ENCODE peak calls at places on chromosomes 16 and 17, in seven cellular contexts. One of them, this sample, is unnamed. For H3K9me3, the result is how much of the 10 kb centered on the place peaks cover.

GRCh38 chr16:71963125-71963875 is 36.9 kb downstream of the PKD1L3 start:
- DNase-seq in heart right ventricle: no peak
- DNase-seq in effector memory CD4-positive, alpha-beta T cell: no peak
- DNase-seq in IMR-90: no peak
- DNase-seq in SJSA1: no peak
- DNase-seq in colonic mucosa: no peak
- DNase-seq in upper lobe of left lung: no peak
- DNase-seq in this sample: no peak

GRCh38 chr17:39014044-39014794 is 47.0 kb upstream of the FBXO47 start:
- DNase-seq in upper lobe of left lung: no peak
- DNase-seq in colonic mucosa: no peak
- DNase-seq in IMR-90: peak
- DNase-seq in heart right ventricle: no peak
- DNase-seq in effector memory CD4-positive, alpha-beta T cell: no peak
- DNase-seq in SJSA1: no peak
- DNase-seq in this sample: no peak

GRCh38 chr17:46270032-46270431 is 24.9 kb upstream of the LRRC37A start:
- DNase-seq in IMR-90: no peak
- DNase-seq in SJSA1: no peak
- DNase-seq in effector memory CD4-positive, alpha-beta T cell: no peak
- DNase-seq in colonic mucosa: no peak
- DNase-seq in heart right ventricle: no peak
- DNase-seq in upper lobe of left lung: no peak
- DNase-seq in this sample: no peak

GRCh38 chr17:39194089-39194984 is 3.1 kb downstream of the CACNB1 start:
- DNase-seq in upper lobe of left lung: peak
- DNase-seq in SJSA1: no peak
- DNase-seq in colonic mucosa: no peak
- DNase-seq in heart right ventricle: peak
- DNase-seq in effector memory CD4-positive, alpha-beta T cell: no peak
- DNase-seq in IMR-90: peak
- DNase-seq in this sample: no peak

GRCh38 chr17:81253358-81254131 is 14.4 kb downstream of the NDUFAF8 start:
- DNase-seq in upper lobe of left lung: peak
- DNase-seq in heart right ventricle: peak
- DNase-seq in colonic mucosa: peak
- DNase-seq in SJSA1: no peak
- DNase-seq in effector memory CD4-positive, alpha-beta T cell: peak
- DNase-seq in IMR-90: peak
- DNase-seq in this sample: peak

GRCh38 chr17:2958706-2959222 is 104.6 kb downstream of the OR1D5 start:
- DNase-seq in IMR-90: no peak
- DNase-seq in effector memory CD4-positive, alpha-beta T cell: no peak
- DNase-seq in SJSA1: no peak
- DNase-seq in heart right ventricle: no peak
- DNase-seq in upper lobe of left lung: peak
- DNase-seq in colonic mucosa: no peak
- DNase-seq in this sample: no peak

GRCh38 chr17:43591750-43592562 is 45.8 kb upstream of the ETV4 start:
- DNase-seq in colonic mucosa: peak
- DNase-seq in effector memory CD4-positive, alpha-beta T cell: no peak
- DNase-seq in heart right ventricle: peak
- DNase-seq in IMR-90: peak
- DNase-seq in upper lobe of left lung: peak
- DNase-seq in SJSA1: peak
- DNase-seq in this sample: no peak

GRCh38 chr17:4010754-4011153 is 46.5 kb upstream of the ATP2A3 start:
- DNase-seq in heart right ventricle: no peak
- DNase-seq in SJSA1: no peak
- DNase-seq in colonic mucosa: no peak
- DNase-seq in IMR-90: no peak
- DNase-seq in upper lobe of left lung: no peak
- DNase-seq in effector memory CD4-positive, alpha-beta T cell: no peak
- DNase-seq in this sample: no peak

GRCh38 chr17:10879110-10879509 is 41.2 kb upstream of the PIRT start:
- DNase-seq in upper lobe of left lung: no peak
- DNase-seq in effector memory CD4-positive, alpha-beta T cell: no peak
- DNase-seq in colonic mucosa: peak
- DNase-seq in heart right ventricle: no peak
- DNase-seq in SJSA1: no peak
- DNase-seq in IMR-90: no peak
- DNase-seq in this sample: no peak

GRCh38 chr17:10836966-10837599 is 804 bp downstream of the PIRT start:
- DNase-seq in colonic mucosa: peak
- DNase-seq in effector memory CD4-positive, alpha-beta T cell: no peak
- DNase-seq in upper lobe of left lung: no peak
- DNase-seq in heart right ventricle: no peak
- DNase-seq in IMR-90: no peak
- DNase-seq in SJSA1: no peak
- DNase-seq in this sample: no peak

GRCh38 chr17:39628655-39629493 is 2.1 kb downstream of the PPP1R1B start:
- DNase-seq in IMR-90: no peak
- DNase-seq in effector memory CD4-positive, alpha-beta T cell: no peak
- DNase-seq in colonic mucosa: peak
- DNase-seq in SJSA1: no peak
- DNase-seq in upper lobe of left lung: peak
- DNase-seq in heart right ventricle: no peak
- DNase-seq in this sample: no peak

GRCh38 chr17:83196088-83196765 is 116.8 kb downstream of the METRNL start:
- DNase-seq in effector memory CD4-positive, alpha-beta T cell: no peak
- DNase-seq in upper lobe of left lung: peak
- DNase-seq in heart right ventricle: no peak
- DNase-seq in colonic mucosa: no peak
- DNase-seq in SJSA1: peak
- DNase-seq in IMR-90: peak
- DNase-seq in this sample: no peak

GRCh38 chr16:84228321-84228838 is 11.4 kb downstream of the KCNG4 start:
- DNase-seq in colonic mucosa: peak
- DNase-seq in effector memory CD4-positive, alpha-beta T cell: no peak
- DNase-seq in upper lobe of left lung: peak
- DNase-seq in SJSA1: peak
- DNase-seq in heart right ventricle: peak
- DNase-seq in IMR-90: peak
- DNase-seq in this sample: no peak

GRCh38 chr16:67173808-67174705 is 3.7 kb downstream of the NOL3 start:
- DNase-seq in IMR-90: peak
- DNase-seq in heart right ventricle: peak
- DNase-seq in effector memory CD4-positive, alpha-beta T cell: peak
- DNase-seq in upper lobe of left lung: peak
- DNase-seq in colonic mucosa: peak
- DNase-seq in SJSA1: peak
- DNase-seq in this sample: peak

GRCh38 chr17:47735536-47736011 is 2.5 kb downstream of the TBX21 start:
- DNase-seq in IMR-90: no peak
- DNase-seq in effector memory CD4-positive, alpha-beta T cell: no peak
- DNase-seq in SJSA1: peak
- DNase-seq in colonic mucosa: no peak
- DNase-seq in heart right ventricle: no peak
- DNase-seq in upper lobe of left lung: no peak
- DNase-seq in this sample: no peak

GRCh38 chr16:67150833-67151396 is at the start of gene B3GNT9:
- DNase-seq in colonic mucosa: peak
- DNase-seq in upper lobe of left lung: peak
- DNase-seq in heart right ventricle: peak
- DNase-seq in SJSA1: peak
- DNase-seq in effector memory CD4-positive, alpha-beta T cell: no peak
- DNase-seq in IMR-90: peak
- DNase-seq in this sample: no peak

GRCh38 chr16:78506372-78507193 is 407.1 kb downstream of the WWOX start:
- DNase-seq in SJSA1: no peak
- DNase-seq in upper lobe of left lung: no peak
- DNase-seq in IMR-90: no peak
- DNase-seq in heart right ventricle: no peak
- DNase-seq in effector memory CD4-positive, alpha-beta T cell: no peak
- DNase-seq in colonic mucosa: no peak
- DNase-seq in this sample: no peak

DNA sequence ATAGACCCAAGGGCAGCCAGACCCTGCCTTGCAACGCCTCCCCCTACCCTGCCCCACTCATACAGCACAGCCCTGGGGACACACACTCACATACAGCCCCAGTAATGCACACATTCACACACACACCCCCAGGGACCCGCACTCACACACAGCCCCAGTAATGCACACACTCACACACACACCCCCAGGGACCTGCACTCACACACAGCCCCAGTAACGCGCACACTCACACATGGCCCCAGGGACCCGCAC is 3.1 kb downstream of the CCDC102A start:
- DNase-seq in heart right ventricle: peak
- DNase-seq in SJSA1: no peak
- DNase-seq in upper lobe of left lung: no peak
- DNase-seq in effector memory CD4-positive, alpha-beta T cell: no peak
- DNase-seq in IMR-90: no peak
- DNase-seq in colonic mucosa: no peak
- DNase-seq in this sample: no peak
- H3K9me3 ChIP-seq in heart right ventricle: under half
- H3K9me3 ChIP-seq in SJSA1: under half
- H3K9me3 ChIP-seq in upper lobe of left lung: under half
- H3K9me3 ChIP-seq in effector memory CD4-positive, alpha-beta T cell: under half
- H3K9me3 ChIP-seq in IMR-90: under half
- H3K9me3 ChIP-seq in colonic mucosa: under half
- H3K9me3 ChIP-seq in this sample: under half

GRCh38 chr16:7137560-7138330 is 194.9 kb upstream of the RBFOX1 start:
- DNase-seq in IMR-90: no peak
- DNase-seq in effector memory CD4-positive, alpha-beta T cell: no peak
- DNase-seq in SJSA1: no peak
- DNase-seq in colonic mucosa: no peak
- DNase-seq in upper lobe of left lung: no peak
- DNase-seq in heart right ventricle: no peak
- DNase-seq in this sample: no peak
- H3K9me3 ChIP-seq in IMR-90: under half
- H3K9me3 ChIP-seq in effector memory CD4-positive, alpha-beta T cell: under half
- H3K9me3 ChIP-seq in SJSA1: under half
- H3K9me3 ChIP-seq in colonic mucosa: under half
- H3K9me3 ChIP-seq in upper lobe of left lung: under half
- H3K9me3 ChIP-seq in heart right ventricle: under half
- H3K9me3 ChIP-seq in this sample: under half

GRCh38 chr16:49078104-49078503 is 203.5 kb downstream of the CBLN1 start:
- DNase-seq in SJSA1: no peak
- DNase-seq in colonic mucosa: no peak
- DNase-seq in heart right ventricle: no peak
- DNase-seq in IMR-90: no peak
- DNase-seq in upper lobe of left lung: no peak
- DNase-seq in effector memory CD4-positive, alpha-beta T cell: no peak
- DNase-seq in this sample: no peak
- H3K9me3 ChIP-seq in SJSA1: under half
- H3K9me3 ChIP-seq in colonic mucosa: under half
- H3K9me3 ChIP-seq in heart right ventricle: under half
- H3K9me3 ChIP-seq in IMR-90: under half
- H3K9me3 ChIP-seq in upper lobe of left lung: under half
- H3K9me3 ChIP-seq in effector memory CD4-positive, alpha-beta T cell: under half
- H3K9me3 ChIP-seq in this sample: under half

GRCh38 chr16:31745900-31746299 is 127.7 kb upstream of the ZNF267 start:
- DNase-seq in effector memory CD4-positive, alpha-beta T cell: no peak
- DNase-seq in IMR-90: no peak
- DNase-seq in heart right ventricle: no peak
- DNase-seq in SJSA1: no peak
- DNase-seq in upper lobe of left lung: no peak
- DNase-seq in colonic mucosa: no peak
- DNase-seq in this sample: no peak
- H3K9me3 ChIP-seq in effector memory CD4-positive, alpha-beta T cell: under half
- H3K9me3 ChIP-seq in IMR-90: under half
- H3K9me3 ChIP-seq in heart right ventricle: half or more
- H3K9me3 ChIP-seq in SJSA1: under half
- H3K9me3 ChIP-seq in upper lobe of left lung: half or more
- H3K9me3 ChIP-seq in colonic mucosa: under half
- H3K9me3 ChIP-seq in this sample: under half

DNA sequence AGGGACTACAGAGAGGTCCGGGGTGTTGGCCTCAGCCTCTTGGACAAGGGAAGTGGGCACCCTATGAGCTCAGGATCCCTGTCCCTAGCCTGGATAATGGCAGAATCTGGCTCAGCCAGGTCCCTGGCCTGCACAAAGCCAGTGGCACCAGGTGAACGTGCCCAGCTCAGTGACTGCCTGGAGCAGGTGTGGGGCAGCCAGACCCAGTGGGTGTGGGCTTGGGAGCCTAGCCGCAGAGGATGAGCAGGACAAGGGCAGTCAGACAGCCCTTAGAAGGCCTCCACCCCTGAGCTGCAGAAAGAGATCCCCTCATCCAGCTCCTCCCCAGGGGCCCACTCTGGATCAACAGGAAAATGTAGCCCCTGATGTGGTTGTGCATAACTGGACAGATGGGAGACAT is 585.3 kb downstream of the KCNJ18 start:
- DNase-seq in upper lobe of left lung: no peak
- DNase-seq in IMR-90: no peak
- DNase-seq in effector memory CD4-positive, alpha-beta T cell: no peak
- DNase-seq in SJSA1: no peak
- DNase-seq in colonic mucosa: no peak
- DNase-seq in heart right ventricle: no peak
- DNase-seq in this sample: no peak
- H3K9me3 ChIP-seq in upper lobe of left lung: under half
- H3K9me3 ChIP-seq in IMR-90: under half
- H3K9me3 ChIP-seq in effector memory CD4-positive, alpha-beta T cell: under half
- H3K9me3 ChIP-seq in SJSA1: under half
- H3K9me3 ChIP-seq in colonic mucosa: under half
- H3K9me3 ChIP-seq in heart right ventricle: under half
- H3K9me3 ChIP-seq in this sample: under half

DNA sequence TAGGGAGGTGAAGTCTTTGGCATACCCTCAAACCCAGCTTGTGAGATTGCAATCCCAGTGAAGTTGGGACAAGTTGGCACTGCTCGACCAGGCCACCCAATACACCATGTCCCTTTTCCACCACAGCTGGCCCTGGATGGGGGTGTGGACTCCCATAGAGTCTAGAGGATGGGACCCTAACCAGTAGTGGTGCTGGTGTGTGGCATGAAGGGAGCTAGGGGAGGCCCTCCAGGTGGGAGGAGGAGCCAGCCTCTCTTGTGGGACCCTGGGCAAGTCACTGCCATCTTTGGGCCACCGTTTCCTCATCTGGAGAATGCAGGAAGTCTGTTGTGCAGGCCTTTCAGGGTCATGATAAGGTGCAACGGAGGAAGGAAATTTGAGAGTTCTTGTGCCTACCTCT is 1854.9 kb downstream of the TP53TG3F start:
- DNase-seq in heart right ventricle: no peak
- DNase-seq in upper lobe of left lung: no peak
- DNase-seq in SJSA1: no peak
- DNase-seq in colonic mucosa: no peak
- DNase-seq in IMR-90: no peak
- DNase-seq in effector memory CD4-positive, alpha-beta T cell: no peak
- DNase-seq in this sample: no peak
- H3K9me3 ChIP-seq in heart right ventricle: under half
- H3K9me3 ChIP-seq in upper lobe of left lung: under half
- H3K9me3 ChIP-seq in SJSA1: under half
- H3K9me3 ChIP-seq in colonic mucosa: under half
- H3K9me3 ChIP-seq in IMR-90: under half
- H3K9me3 ChIP-seq in effector memory CD4-positive, alpha-beta T cell: under half
- H3K9me3 ChIP-seq in this sample: under half

This sample was measured in T-helper 17 cell.